ENCODE peak calls at places on chromosome 2, in ten cellular contexts. One of them, this sample, is unnamed.
A peak's percentile ranks its signal among the peaks of the same experiment; 100 is the strongest.

GRCh38 chr2:232587527-232587926 is 37.0 kb downstream of the EIF4E2 start:
- DNase-seq in neural crest cell: no peak
- DNase-seq in spleen: no peak
- DNase-seq in AG04450: no peak
- DNase-seq in AG09319: no peak
- DNase-seq in A549: no peak
- DNase-seq in H9: no peak
- DNase-seq in dorsolateral prefrontal cortex: no peak
- DNase-seq in brain microvascular endothelial cell: no peak
- DNase-seq in AG10803: no peak
- DNase-seq in this sample: no peak

GRCh38 chr2:148614024-148614331 is 30.6 kb upstream of the EPC2 start:
- DNase-seq in AG10803: peak; percentile 11
- DNase-seq in neural crest cell: no peak
- DNase-seq in AG04450: no peak
- DNase-seq in spleen: no peak
- DNase-seq in AG09319: no peak
- DNase-seq in brain microvascular endothelial cell: no peak
- DNase-seq in A549: no peak
- DNase-seq in dorsolateral prefrontal cortex: no peak
- DNase-seq in H9: peak; percentile 62
- DNase-seq in this sample: no peak

GRCh38 chr2:216519154-216519762 is 20.6 kb downstream of the RPL37A start:
- DNase-seq in A549: peak; percentile 52
- DNase-seq in AG04450: peak; percentile 75
- DNase-seq in neural crest cell: peak; percentile 64
- DNase-seq in dorsolateral prefrontal cortex: no peak
- DNase-seq in AG09319: peak; percentile 66
- DNase-seq in H9: no peak
- DNase-seq in brain microvascular endothelial cell: peak; percentile 90
- DNase-seq in AG10803: peak; percentile 81
- DNase-seq in spleen: no peak
- DNase-seq in this sample: peak; percentile 42

GRCh38 chr2:74094291-74094690 is 53.4 kb downstream of the BOLA3 start:
- DNase-seq in AG04450: no peak
- DNase-seq in dorsolateral prefrontal cortex: no peak
- DNase-seq in brain microvascular endothelial cell: no peak
- DNase-seq in A549: no peak
- DNase-seq in neural crest cell: no peak
- DNase-seq in AG09319: no peak
- DNase-seq in spleen: no peak
- DNase-seq in H9: peak; percentile 15
- DNase-seq in AG10803: no peak
- DNase-seq in this sample: no peak

GRCh38 chr2:86592547-86593230 is 29.4 kb upstream of the CHMP3 start:
- DNase-seq in AG10803: no peak
- DNase-seq in AG09319: no peak
- DNase-seq in neural crest cell: no peak
- DNase-seq in brain microvascular endothelial cell: peak; percentile 2
- DNase-seq in H9: no peak
- DNase-seq in spleen: no peak
- DNase-seq in A549: no peak
- DNase-seq in AG04450: no peak
- DNase-seq in dorsolateral prefrontal cortex: peak; percentile 36
- DNase-seq in this sample: no peak

GRCh38 chr2:63667132-63667531 is 78.4 kb downstream of the MDH1 start:
- DNase-seq in dorsolateral prefrontal cortex: no peak
- DNase-seq in AG09319: no peak
- DNase-seq in H9: no peak
- DNase-seq in spleen: no peak
- DNase-seq in AG10803: peak; percentile 48
- DNase-seq in AG04450: no peak
- DNase-seq in A549: no peak
- DNase-seq in neural crest cell: no peak
- DNase-seq in brain microvascular endothelial cell: no peak
- DNase-seq in this sample: no peak

GRCh38 chr2:74849228-74849892 is 15.4 kb downstream of the HK2 start:
- DNase-seq in dorsolateral prefrontal cortex: no peak
- DNase-seq in brain microvascular endothelial cell: no peak
- DNase-seq in spleen: peak; percentile 91
- DNase-seq in H9: peak; percentile 34
- DNase-seq in AG09319: no peak
- DNase-seq in AG04450: no peak
- DNase-seq in AG10803: no peak
- DNase-seq in A549: no peak
- DNase-seq in neural crest cell: no peak
- DNase-seq in this sample: no peak

GRCh38 chr2:71560286-71561011 is 107.1 kb downstream of the DYSF start:
- DNase-seq in AG04450: no peak
- DNase-seq in neural crest cell: no peak
- DNase-seq in AG09319: no peak
- DNase-seq in AG10803: no peak
- DNase-seq in A549: no peak
- DNase-seq in brain microvascular endothelial cell: no peak
- DNase-seq in dorsolateral prefrontal cortex: no peak
- DNase-seq in spleen: no peak
- DNase-seq in H9: no peak
- DNase-seq in this sample: no peak

GRCh38 chr2:241517297-241517696 is 8.9 kb upstream of the STK25 start:
- DNase-seq in AG04450: no peak
- DNase-seq in A549: no peak
- DNase-seq in AG09319: no peak
- DNase-seq in dorsolateral prefrontal cortex: no peak
- DNase-seq in neural crest cell: no peak
- DNase-seq in brain microvascular endothelial cell: no peak
- DNase-seq in spleen: no peak
- DNase-seq in H9: no peak
- DNase-seq in AG10803: no peak
- DNase-seq in this sample: no peak

GRCh38 chr2:241514986-241515737 is 6.8 kb upstream of the STK25 start:
- DNase-seq in spleen: no peak
- DNase-seq in AG10803: peak; percentile 40
- DNase-seq in brain microvascular endothelial cell: no peak
- DNase-seq in neural crest cell: no peak
- DNase-seq in A549: no peak
- DNase-seq in AG04450: no peak
- DNase-seq in AG09319: no peak
- DNase-seq in H9: no peak
- DNase-seq in dorsolateral prefrontal cortex: no peak
- DNase-seq in this sample: no peak

GRCh38 chr2:241516520-241516965 is 8.2 kb upstream of the STK25 start:
- DNase-seq in H9: no peak
- DNase-seq in neural crest cell: no peak
- DNase-seq in AG10803: no peak
- DNase-seq in dorsolateral prefrontal cortex: no peak
- DNase-seq in A549: no peak
- DNase-seq in brain microvascular endothelial cell: no peak
- DNase-seq in spleen: no peak
- DNase-seq in AG09319: no peak
- DNase-seq in AG04450: no peak
- DNase-seq in this sample: no peak

GRCh38 chr2:241522477-241522876 is 14.1 kb upstream of the STK25 start:
- DNase-seq in AG10803: no peak
- DNase-seq in spleen: no peak
- DNase-seq in H9: no peak
- DNase-seq in dorsolateral prefrontal cortex: no peak
- DNase-seq in A549: no peak
- DNase-seq in AG04450: no peak
- DNase-seq in AG09319: no peak
- DNase-seq in neural crest cell: no peak
- DNase-seq in brain microvascular endothelial cell: no peak
- DNase-seq in this sample: no peak

DNA sequence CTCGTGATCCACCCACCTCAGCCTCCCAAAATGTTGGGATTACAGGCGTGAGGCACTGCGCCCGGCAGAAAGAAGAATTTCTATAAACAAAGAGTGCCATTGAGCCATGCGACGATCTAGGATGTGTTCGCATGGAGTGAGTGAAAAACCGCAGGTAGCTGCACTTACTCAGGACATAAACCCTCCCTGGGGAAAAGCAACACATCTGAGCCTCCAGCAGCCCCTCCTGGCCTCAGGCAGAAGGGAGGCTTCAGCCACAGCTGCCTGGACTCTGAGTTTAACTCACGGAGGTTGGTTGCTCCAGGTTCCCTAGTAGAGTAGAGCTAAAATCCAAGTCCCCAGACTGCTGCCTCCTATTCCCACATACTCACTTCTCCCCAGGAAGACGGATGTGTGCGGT is 11.3 kb upstream of the STK25 start:
- DNase-seq in dorsolateral prefrontal cortex: no peak
- DNase-seq in A549: no peak
- DNase-seq in spleen: no peak
- DNase-seq in neural crest cell: no peak
- DNase-seq in H9: no peak
- DNase-seq in AG09319: no peak
- DNase-seq in brain microvascular endothelial cell: no peak
- DNase-seq in AG10803: no peak
- DNase-seq in AG04450: no peak
- DNase-seq in this sample: no peak
- TF ChIP-seq CTCF in dorsolateral prefrontal cortex: no peak
- TF ChIP-seq CTCF in A549: no peak
- TF ChIP-seq CTCF in spleen: no peak
- TF ChIP-seq CTCF in neural crest cell: no peak
- TF ChIP-seq CTCF in H9: no peak
- TF ChIP-seq CTCF in AG09319: no peak
- TF ChIP-seq CTCF in brain microvascular endothelial cell: peak; percentile 2
- TF ChIP-seq CTCF in AG10803: no peak
- TF ChIP-seq CTCF in AG04450: no peak
- TF ChIP-seq CTCF in this sample: no peak

DNA sequence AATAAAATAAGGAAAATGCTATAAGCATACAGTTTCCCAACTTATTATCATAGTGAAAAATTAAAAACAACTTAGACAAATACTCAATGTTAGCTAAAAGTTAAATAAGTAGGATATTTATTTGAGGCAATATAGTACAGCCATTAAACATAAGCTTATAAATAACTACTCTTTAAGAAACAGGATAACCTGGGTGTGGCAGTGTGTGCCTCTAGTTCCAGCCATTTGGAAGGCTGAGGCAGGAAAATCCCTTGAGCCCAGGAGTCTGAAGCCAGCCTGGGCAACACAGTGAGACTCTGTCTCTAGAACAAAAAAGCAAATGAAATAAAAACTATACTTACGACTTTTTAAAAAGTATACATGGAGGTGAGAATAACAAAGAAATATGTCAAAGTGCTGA is 39.7 kb downstream of the VIL1 start:
- DNase-seq in AG09319: no peak
- DNase-seq in brain microvascular endothelial cell: no peak
- DNase-seq in neural crest cell: no peak
- DNase-seq in AG04450: no peak
- DNase-seq in dorsolateral prefrontal cortex: no peak
- DNase-seq in A549: no peak
- DNase-seq in spleen: no peak
- DNase-seq in H9: no peak
- DNase-seq in AG10803: no peak
- DNase-seq in this sample: no peak
- TF ChIP-seq CTCF in AG09319: no peak
- TF ChIP-seq CTCF in brain microvascular endothelial cell: no peak
- TF ChIP-seq CTCF in neural crest cell: no peak
- TF ChIP-seq CTCF in AG04450: no peak
- TF ChIP-seq CTCF in dorsolateral prefrontal cortex: no peak
- TF ChIP-seq CTCF in A549: no peak
- TF ChIP-seq CTCF in spleen: no peak
- TF ChIP-seq CTCF in H9: no peak
- TF ChIP-seq CTCF in AG10803: no peak
- TF ChIP-seq CTCF in this sample: no peak

DNA sequence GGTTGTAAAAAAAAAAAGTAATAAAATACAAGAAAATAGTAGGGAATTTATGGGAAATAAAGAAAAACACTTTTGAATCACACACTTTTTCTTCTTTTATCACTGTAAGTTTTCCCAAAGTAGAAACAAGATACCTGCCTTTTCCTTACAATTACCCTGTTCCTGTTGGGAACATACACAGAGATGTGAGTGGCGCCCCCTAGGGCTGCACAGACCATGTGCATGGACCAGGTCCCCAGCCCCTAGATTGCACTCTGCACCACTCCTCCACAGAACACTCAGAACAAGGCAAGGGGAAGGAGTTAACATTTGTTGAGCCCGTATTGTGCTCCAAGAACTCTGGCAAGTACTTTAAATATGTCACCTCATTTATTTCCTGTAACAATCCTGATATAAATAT is 118.7 kb upstream of the NRP2 start:
- DNase-seq in AG09319: no peak
- DNase-seq in H9: peak; percentile 64
- DNase-seq in brain microvascular endothelial cell: no peak
- DNase-seq in neural crest cell: no peak
- DNase-seq in dorsolateral prefrontal cortex: no peak
- DNase-seq in A549: peak; percentile 13
- DNase-seq in spleen: no peak
- DNase-seq in AG10803: no peak
- DNase-seq in AG04450: no peak
- DNase-seq in this sample: no peak
- TF ChIP-seq CTCF in AG09319: peak; percentile 14
- TF ChIP-seq CTCF in H9: peak; percentile 96
- TF ChIP-seq CTCF in brain microvascular endothelial cell: peak; percentile 52
- TF ChIP-seq CTCF in neural crest cell: peak; percentile 52
- TF ChIP-seq CTCF in dorsolateral prefrontal cortex: no peak
- TF ChIP-seq CTCF in A549: peak; percentile 29
- TF ChIP-seq CTCF in spleen: peak; percentile 33
- TF ChIP-seq CTCF in AG10803: no peak
- TF ChIP-seq CTCF in AG04450: peak; percentile 26
- TF ChIP-seq CTCF in this sample: no peak

GRCh38 chr2:101724113-101724450 is 26.6 kb downstream of the MAP4K4 start:
- DNase-seq in AG04450: no peak
- DNase-seq in AG10803: no peak
- DNase-seq in A549: no peak
- DNase-seq in spleen: no peak
- DNase-seq in dorsolateral prefrontal cortex: no peak
- DNase-seq in brain microvascular endothelial cell: no peak
- DNase-seq in neural crest cell: no peak
- DNase-seq in H9: no peak
- DNase-seq in AG09319: no peak
- DNase-seq in this sample: no peak

GRCh38 chr2:101725038-101725437 is 27.5 kb downstream of the MAP4K4 start:
- DNase-seq in AG09319: no peak
- DNase-seq in AG04450: no peak
- DNase-seq in brain microvascular endothelial cell: no peak
- DNase-seq in A549: no peak
- DNase-seq in H9: no peak
- DNase-seq in neural crest cell: no peak
- DNase-seq in spleen: no peak
- DNase-seq in dorsolateral prefrontal cortex: no peak
- DNase-seq in AG10803: no peak
- DNase-seq in this sample: no peak

GRCh38 chr2:101722878-101723277 is 25.4 kb downstream of the MAP4K4 start:
- DNase-seq in neural crest cell: no peak
- DNase-seq in spleen: no peak
- DNase-seq in A549: no peak
- DNase-seq in dorsolateral prefrontal cortex: no peak
- DNase-seq in AG09319: no peak
- DNase-seq in H9: no peak
- DNase-seq in brain microvascular endothelial cell: no peak
- DNase-seq in AG10803: no peak
- DNase-seq in AG04450: no peak
- DNase-seq in this sample: no peak

GRCh38 chr2:101723366-101724112 is 26.0 kb downstream of the MAP4K4 start:
- DNase-seq in AG10803: no peak
- DNase-seq in H9: no peak
- DNase-seq in brain microvascular endothelial cell: no peak
- DNase-seq in AG09319: no peak
- DNase-seq in AG04450: no peak
- DNase-seq in neural crest cell: no peak
- DNase-seq in dorsolateral prefrontal cortex: no peak
- DNase-seq in spleen: no peak
- DNase-seq in A549: no peak
- DNase-seq in this sample: no peak

DNA sequence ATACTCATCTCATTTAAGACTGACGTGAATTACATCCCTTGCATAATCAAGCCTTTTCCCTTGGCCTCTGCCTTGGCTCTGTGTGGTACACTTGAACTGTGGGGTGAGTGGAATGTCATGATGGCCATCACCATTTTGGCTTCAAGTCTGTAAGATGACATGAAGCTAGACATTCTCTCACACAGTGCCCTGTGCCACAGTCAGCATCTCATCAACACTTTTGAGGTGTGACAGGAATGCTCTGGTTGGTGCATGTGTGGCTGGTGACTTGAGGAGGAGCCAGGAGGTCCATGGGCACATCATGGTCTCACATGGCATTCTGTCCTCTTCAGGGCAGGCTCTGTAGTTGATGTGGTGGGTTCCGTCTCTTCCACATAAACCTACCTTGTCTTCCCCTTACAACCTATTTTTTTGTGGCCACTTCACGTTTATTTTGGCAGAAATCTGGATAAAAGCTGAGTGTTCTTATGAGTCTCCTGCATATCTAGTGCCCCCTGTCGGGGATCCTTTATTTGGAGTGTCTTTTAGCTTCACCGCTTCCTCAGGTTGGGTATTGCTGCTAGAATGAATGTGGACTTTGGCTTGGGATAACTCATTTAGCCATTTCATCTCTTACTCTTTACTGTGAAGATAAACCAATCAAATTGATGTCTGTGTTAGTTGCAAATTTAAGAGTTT is 28.1 kb downstream of the MAP4K4 start:
- DNase-seq in AG04450: no peak
- DNase-seq in brain microvascular endothelial cell: no peak
- DNase-seq in AG10803: no peak
- DNase-seq in A549: no peak
- DNase-seq in neural crest cell: no peak
- DNase-seq in dorsolateral prefrontal cortex: no peak
- DNase-seq in H9: peak; percentile 41
- DNase-seq in AG09319: no peak
- DNase-seq in spleen: no peak
- DNase-seq in this sample: no peak
- TF ChIP-seq CTCF in AG04450: peak; percentile 7
- TF ChIP-seq CTCF in brain microvascular endothelial cell: peak; percentile 53
- TF ChIP-seq CTCF in AG10803: no peak
- TF ChIP-seq CTCF in A549: no peak
- TF ChIP-seq CTCF in neural crest cell: peak; percentile 31
- TF ChIP-seq CTCF in dorsolateral prefrontal cortex: peak; percentile 31
- TF ChIP-seq CTCF in H9: peak; percentile 78
- TF ChIP-seq CTCF in AG09319: no peak
- TF ChIP-seq CTCF in spleen: peak; percentile 39
- TF ChIP-seq CTCF in this sample: no peak